ENCODE peak calls at places on chromosomes 1 and 21, in six cellular contexts. M is fibroblast of lung, S is transverse colon, P is RWPE1, I is AG09319, D is NB4. R is an unnamed sample.

GRCh38 chr1:116537439-116537838 is 33.4 kb downstream of the CD58 start:
- DNase-seq in M (peak), S (no peak), P (peak), I (no peak), D (peak), R (peak)

GRCh38 chr1:57470028-57470427 is 46.2 kb upstream of the DAB1 start:
- DNase-seq in M (peak), S (no peak), P (no peak), I (no peak), D (no peak), R (no peak)

GRCh38 chr21:36491191-36491916 is 11.4 kb upstream of the CLDN14 start:
- DNase-seq in M (peak), S (peak), P (no peak), I (peak), D (no peak), R (peak)

GRCh38 chr1:224781800-224782199 is 147.7 kb upstream of the DNAH14 start:
- DNase-seq in M (no peak), S (no peak), P (no peak), I (no peak), D (no peak), R (no peak)

GRCh38 chr1:64969305-64970066 is 3.1 kb upstream of the JAK1 start:
- DNase-seq in M (no peak), S (no peak), P (no peak), I (no peak), D (peak), R (no peak)

GRCh38 chr21:16211339-16212303 is 481.8 kb downstream of the USP25 start:
- DNase-seq in M (peak), S (no peak), P (no peak), I (no peak), D (no peak), R (peak)

GRCh38 chr1:220895412-220895946 is 16.2 kb downstream of the HLX start:
- DNase-seq in M (no peak), S (no peak), P (no peak), I (no peak), D (no peak), R (no peak)

GRCh38 chr1:232047473-232047872 is 420.9 kb downstream of the DISC1 start:
- DNase-seq in M (no peak), S (no peak), P (no peak), I (no peak), D (no peak), R (peak)

GRCh38 chr1:206717237-206717989 is 32.7 kb downstream of the MAPKAPK2 start:
- DNase-seq in M (no peak), S (peak), P (no peak), I (no peak), D (peak), R (no peak)

GRCh38 chr1:62724430-62724829 is 36.2 kb upstream of the DOCK7 start:
- DNase-seq in M (no peak), S (no peak), P (no peak), I (peak), D (no peak), R (no peak)

GRCh38 chr1:76256289-76257223 is 182.0 kb downstream of the ST6GALNAC3 start:
- DNase-seq in M (no peak), S (no peak), P (no peak), I (no peak), D (no peak), R (no peak)

GRCh38 chr21:33811147-33812024 is 104.2 kb downstream of the ATP5PO start:
- DNase-seq in M (peak), S (no peak), P (no peak), I (no peak), D (no peak), R (no peak)

DNA sequence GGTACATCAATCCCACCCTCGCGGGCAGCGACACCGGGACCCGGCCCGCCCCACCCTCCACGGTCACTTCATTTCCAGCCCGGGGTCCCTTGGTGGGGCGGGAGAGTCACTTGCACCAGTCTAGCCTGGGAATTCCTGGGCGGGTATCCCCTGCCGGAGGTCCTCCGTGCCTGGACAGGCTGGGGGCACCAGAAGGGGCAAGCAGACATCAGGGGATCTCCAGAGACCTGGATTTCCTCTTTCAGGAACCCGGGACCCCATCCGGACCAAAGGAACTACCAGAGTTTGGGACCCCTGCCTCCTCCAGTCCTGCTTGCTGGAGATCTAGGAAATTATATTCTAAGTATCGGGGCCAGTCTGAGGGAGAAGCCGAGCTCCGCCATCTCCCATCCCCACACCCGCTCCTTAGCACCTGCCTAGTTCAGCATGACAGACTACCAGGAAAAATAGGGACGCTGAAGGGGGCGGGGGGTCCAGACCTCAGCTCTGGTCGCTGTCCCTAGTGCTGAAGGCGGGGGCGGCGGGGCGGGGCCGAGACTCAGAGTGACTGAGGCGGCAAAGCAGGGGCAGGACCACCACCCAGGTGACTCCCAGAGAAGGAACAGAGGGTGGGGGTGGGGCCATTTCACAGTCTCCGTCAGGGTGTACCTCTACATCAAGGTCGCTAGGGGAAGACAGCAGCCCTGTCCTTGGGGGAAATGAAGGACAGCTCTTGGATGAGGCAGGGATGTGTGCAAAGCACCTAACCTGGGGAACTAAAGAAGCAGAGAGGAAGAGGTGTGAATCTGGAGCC is 829 bp downstream of the HCN3 start:
- DNase-seq in M (peak), S (peak), P (peak), I (no peak), D (peak), R (peak)
- TF ChIP-seq CTCF in M (no peak), S (peak), P (peak), I (peak), D (peak), R (peak)

DNA sequence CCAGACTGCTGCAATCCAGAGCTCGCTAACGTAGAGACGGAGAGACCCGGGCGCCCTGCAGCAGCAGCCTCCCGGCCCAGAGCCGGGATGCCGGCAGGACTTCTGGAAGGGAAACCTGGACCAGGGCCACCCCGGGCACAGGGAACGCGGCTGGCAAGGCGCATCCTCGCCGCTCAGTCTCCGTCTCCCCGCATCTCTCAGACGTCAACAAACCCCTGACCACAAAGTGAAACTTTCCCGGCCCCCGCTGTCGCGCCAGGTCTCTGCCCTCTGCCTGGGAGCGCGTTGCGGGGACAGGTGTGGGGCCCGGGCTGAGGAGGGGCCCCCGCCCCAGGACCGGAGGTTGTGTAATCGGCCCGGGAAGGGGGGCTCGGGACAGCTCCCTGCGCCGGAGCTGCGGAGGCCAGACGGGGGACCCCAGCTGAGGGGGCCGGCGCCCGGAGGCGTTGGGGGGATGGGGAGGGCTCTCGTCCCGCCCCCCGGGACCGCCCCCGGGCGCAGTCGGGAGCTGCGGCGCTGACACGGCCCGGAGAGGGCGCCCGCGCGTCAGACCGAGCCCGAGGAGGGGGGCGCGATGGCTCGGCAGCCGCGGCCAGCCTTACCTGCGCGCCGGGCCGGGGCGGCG is 116.6 kb upstream of the HIVEP3 start:
- DNase-seq in M (peak), S (no peak), P (peak), I (peak), D (peak), R (peak)
- TF ChIP-seq CTCF in M (no peak), S (peak), P (peak), I (peak), D (no peak), R (no peak)

DNA sequence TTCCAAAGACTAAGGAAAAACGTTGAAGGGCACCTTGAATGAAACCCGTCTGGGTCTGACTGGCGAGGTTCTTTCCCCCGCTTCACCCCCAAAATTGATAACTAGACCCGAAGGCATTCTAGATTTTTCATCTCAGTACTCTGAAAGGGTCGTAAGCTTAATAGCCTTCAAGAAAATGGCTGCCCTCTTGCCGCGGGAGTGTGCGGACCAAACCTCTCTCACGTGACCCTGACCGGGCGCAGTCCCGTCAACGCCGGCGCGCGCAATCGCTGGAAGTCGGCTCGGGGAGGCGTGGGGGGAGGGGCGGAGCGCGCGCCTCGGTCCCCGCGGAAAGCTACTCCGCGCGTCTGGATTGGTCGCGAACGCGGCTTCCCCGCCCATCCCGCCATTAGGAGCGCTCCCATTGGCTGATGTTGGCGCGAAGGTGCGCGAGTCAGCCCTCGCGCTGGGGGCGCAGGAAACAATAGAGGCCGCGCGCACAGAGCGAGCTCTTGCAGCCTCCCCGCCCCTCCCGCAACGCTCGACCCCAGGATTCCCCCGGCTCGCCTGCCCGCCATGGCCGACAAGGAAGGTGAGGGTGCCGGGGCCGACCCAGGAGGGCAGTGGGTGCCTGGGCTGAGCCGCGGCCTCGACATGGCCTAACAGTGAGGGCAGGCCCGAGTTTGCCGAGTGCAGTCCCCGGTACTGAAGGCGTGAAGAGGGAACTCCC is at the start of gene RBBP4:
- DNase-seq in M (peak), S (peak), P (peak), I (peak), D (peak), R (peak)
- TF ChIP-seq CTCF in M (no peak), S (peak), P (no peak), I (no peak), D (no peak), R (no peak)

GRCh38 chr1:26203642-26204318 is 13.4 kb downstream of the CATSPER4 start:
- DNase-seq in M (no peak), S (no peak), P (no peak), I (no peak), D (peak), R (no peak)
- TF ChIP-seq CTCF in M (no peak), S (no peak), P (no peak), I (no peak), D (peak), R (no peak)

GRCh38 chr21:23579573-23579972 is 2027.7 kb downstream of the MRPL39 start:
- DNase-seq in M (no peak), S (no peak), P (no peak), I (no peak), D (no peak), R (no peak)

GRCh38 chr21:23578027-23578426 is 2029.3 kb downstream of the MRPL39 start:
- DNase-seq in M (no peak), S (no peak), P (no peak), I (no peak), D (no peak), R (no peak)

GRCh38 chr21:23574932-23575331 is 2032.3 kb downstream of the MRPL39 start:
- DNase-seq in M (no peak), S (no peak), P (no peak), I (no peak), D (no peak), R (no peak)
- TF ChIP-seq CTCF in M (no peak), S (no peak), P (no peak), I (no peak), D (no peak), R (no peak)

GRCh38 chr1:70205437-70206118 is at the start of gene LRRC40:
- DNase-seq in M (peak), S (peak), P (peak), I (peak), D (peak), R (peak)
- TF ChIP-seq CTCF in M (no peak), S (no peak), P (no peak), I (no peak), D (no peak), R (no peak)

GRCh38 chr1:154270833-154271232 is 1.6 kb upstream of the HAX1 start:
- DNase-seq in M (no peak), S (no peak), P (no peak), I (no peak), D (no peak), R (no peak)

GRCh38 chr1:154272999-154273563 is 652 bp downstream of the HAX1 start:
- DNase-seq in M (no peak), S (no peak), P (no peak), I (no peak), D (no peak), R (no peak)

GRCh38 chr1:154272217-154272998 is at the start of gene HAX1:
- DNase-seq in M (peak), S (peak), P (peak), I (peak), D (peak), R (peak)

GRCh38 chr1:154276797-154277196 is 4.4 kb downstream of the HAX1 start:
- DNase-seq in M (no peak), S (no peak), P (no peak), I (no peak), D (peak), R (no peak)
- TF ChIP-seq CTCF in M (no peak), S (peak), P (peak), I (peak), D (peak), R (peak)

DNA sequence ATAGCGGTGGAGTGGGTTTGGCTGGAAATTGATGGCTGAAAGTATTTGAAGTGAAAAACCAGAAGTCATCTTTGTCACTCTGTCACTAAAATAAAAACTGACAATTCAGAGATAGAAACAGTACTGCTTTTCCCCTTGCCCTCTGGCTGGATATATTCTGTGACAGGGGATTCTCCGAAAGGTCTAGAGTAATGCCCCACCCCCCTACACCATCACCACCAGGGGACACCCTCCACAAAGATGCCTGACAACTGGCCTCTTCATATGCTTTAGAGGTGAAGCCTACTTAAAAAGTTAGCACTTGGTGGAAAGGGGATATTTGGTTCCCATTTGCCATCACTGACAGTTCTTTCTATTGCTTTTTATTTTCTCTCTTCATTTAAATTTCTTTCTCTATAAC is 73.5 kb downstream of the SGIP1 start:
- DNase-seq in M (no peak), S (no peak), P (no peak), I (no peak), D (peak), R (no peak)
- TF ChIP-seq CTCF in M (no peak), S (no peak), P (no peak), I (no peak), D (no peak), R (no peak)